ENCODE peak calls at places on chromosome 17, in six cellular contexts. One of them, this sample, is unnamed.

GRCh38 chr17:27635275-27635823 is 4.4 kb downstream of the LGALS9 start:
- DNase-seq in fibroblast of lung: no peak
- DNase-seq in neural progenitor cell: no peak
- DNase-seq in Peyer's patch: peak; percentile 60
- DNase-seq in fibroblast of pulmonary artery: no peak
- DNase-seq in H9: no peak
- DNase-seq in this sample: no peak

GRCh38 chr17:53058031-53058430 is 764.7 kb upstream of the KIF2B start:
- DNase-seq in fibroblast of lung: no peak
- DNase-seq in neural progenitor cell: no peak
- DNase-seq in Peyer's patch: no peak
- DNase-seq in fibroblast of pulmonary artery: no peak
- DNase-seq in H9: no peak
- DNase-seq in this sample: no peak

GRCh38 chr17:18227635-18228034 is 2.2 kb downstream of the LLGL1 start:
- DNase-seq in fibroblast of lung: no peak
- DNase-seq in neural progenitor cell: no peak
- DNase-seq in Peyer's patch: no peak
- DNase-seq in fibroblast of pulmonary artery: no peak
- DNase-seq in H9: no peak
- DNase-seq in this sample: no peak

GRCh38 chr17:17722081-17722905 is 41.0 kb downstream of the RAI1 start:
- DNase-seq in fibroblast of lung: no peak
- DNase-seq in neural progenitor cell: peak; percentile 71
- DNase-seq in Peyer's patch: no peak
- DNase-seq in fibroblast of pulmonary artery: no peak
- DNase-seq in H9: peak; percentile 67
- DNase-seq in this sample: peak; percentile 52

GRCh38 chr17:82754297-82755208 is 2.7 kb downstream of the TBCD start:
- DNase-seq in fibroblast of lung: no peak
- DNase-seq in neural progenitor cell: peak; percentile 67
- DNase-seq in Peyer's patch: no peak
- DNase-seq in fibroblast of pulmonary artery: no peak
- DNase-seq in H9: peak; percentile 90
- DNase-seq in this sample: peak; percentile 57

GRCh38 chr17:57487552-57487951 is 231.2 kb downstream of the MSI2 start:
- DNase-seq in fibroblast of lung: no peak
- DNase-seq in neural progenitor cell: no peak
- DNase-seq in Peyer's patch: no peak
- DNase-seq in fibroblast of pulmonary artery: no peak
- DNase-seq in H9: no peak
- DNase-seq in this sample: no peak

GRCh38 chr17:1144139-1144538 is 35.6 kb downstream of the ABR start:
- DNase-seq in fibroblast of lung: no peak
- DNase-seq in neural progenitor cell: no peak
- DNase-seq in Peyer's patch: no peak
- DNase-seq in fibroblast of pulmonary artery: no peak
- DNase-seq in H9: no peak
- DNase-seq in this sample: no peak

GRCh38 chr17:75010683-75011406 is 1.6 kb upstream of the MRPL58 start:
- DNase-seq in fibroblast of lung: no peak
- DNase-seq in neural progenitor cell: no peak
- DNase-seq in Peyer's patch: no peak
- DNase-seq in fibroblast of pulmonary artery: peak; percentile 42
- DNase-seq in H9: peak; percentile 75
- DNase-seq in this sample: peak; percentile 71

GRCh38 chr17:81142301-81143199 is 22.8 kb upstream of the PVALEF start:
- DNase-seq in fibroblast of lung: peak; percentile 69
- DNase-seq in neural progenitor cell: peak; percentile 88
- DNase-seq in Peyer's patch: peak; percentile 59
- DNase-seq in fibroblast of pulmonary artery: peak; percentile 79
- DNase-seq in H9: peak; percentile 89
- DNase-seq in this sample: peak; percentile 88

GRCh38 chr17:80071116-80071980 is 30.0 kb upstream of the GAA start:
- DNase-seq in fibroblast of lung: peak; percentile 56
- DNase-seq in neural progenitor cell: no peak
- DNase-seq in Peyer's patch: peak; percentile 21
- DNase-seq in fibroblast of pulmonary artery: peak; percentile 69
- DNase-seq in H9: no peak
- DNase-seq in this sample: no peak

GRCh38 chr17:9140550-9141422 is 119.5 kb downstream of the NTN1 start:
- DNase-seq in fibroblast of lung: no peak
- DNase-seq in neural progenitor cell: no peak
- DNase-seq in Peyer's patch: no peak
- DNase-seq in fibroblast of pulmonary artery: no peak
- DNase-seq in H9: no peak
- DNase-seq in this sample: no peak

GRCh38 chr17:20086416-20087074 is 77.4 kb downstream of the SPECC1 start:
- DNase-seq in fibroblast of lung: no peak
- DNase-seq in neural progenitor cell: no peak
- DNase-seq in Peyer's patch: no peak
- DNase-seq in fibroblast of pulmonary artery: no peak
- DNase-seq in H9: no peak
- DNase-seq in this sample: no peak

GRCh38 chr17:31295489-31295871 is 1.6 kb downstream of the OMG start:
- DNase-seq in fibroblast of lung: no peak
- DNase-seq in neural progenitor cell: no peak
- DNase-seq in Peyer's patch: no peak
- DNase-seq in fibroblast of pulmonary artery: no peak
- DNase-seq in H9: no peak
- DNase-seq in this sample: no peak

GRCh38 chr17:1511756-1512321 is 4.6 kb downstream of the INPP5K start:
- DNase-seq in fibroblast of lung: peak; percentile 56
- DNase-seq in neural progenitor cell: peak; percentile 55
- DNase-seq in Peyer's patch: no peak
- DNase-seq in fibroblast of pulmonary artery: peak; percentile 52
- DNase-seq in H9: no peak
- DNase-seq in this sample: no peak

GRCh38 chr17:55614061-55614460 is 102.8 kb upstream of the SMIM36 start:
- DNase-seq in fibroblast of lung: no peak
- DNase-seq in neural progenitor cell: no peak
- DNase-seq in Peyer's patch: no peak
- DNase-seq in fibroblast of pulmonary artery: no peak
- DNase-seq in H9: no peak
- DNase-seq in this sample: no peak

GRCh38 chr17:54859187-54859586 is 41.5 kb upstream of the TOM1L1 start:
- DNase-seq in fibroblast of lung: no peak
- DNase-seq in neural progenitor cell: no peak
- DNase-seq in Peyer's patch: no peak
- DNase-seq in fibroblast of pulmonary artery: no peak
- DNase-seq in H9: no peak
- DNase-seq in this sample: no peak

GRCh38 chr17:82949984-82950383 is 110.2 kb upstream of the ZNF750 start:
- DNase-seq in fibroblast of lung: no peak
- DNase-seq in neural progenitor cell: no peak
- DNase-seq in Peyer's patch: no peak
- DNase-seq in fibroblast of pulmonary artery: no peak
- DNase-seq in H9: no peak
- DNase-seq in this sample: no peak

GRCh38 chr17:21253646-21254441 is 634 bp upstream of the NATD1 start:
- DNase-seq in fibroblast of lung: no peak
- DNase-seq in neural progenitor cell: no peak
- DNase-seq in Peyer's patch: no peak
- DNase-seq in fibroblast of pulmonary artery: no peak
- DNase-seq in H9: no peak
- DNase-seq in this sample: no peak

GRCh38 chr17:7133424-7133823 is 18.8 kb upstream of the ASGR2 start:
- DNase-seq in fibroblast of lung: no peak
- DNase-seq in neural progenitor cell: peak; percentile 79
- DNase-seq in Peyer's patch: peak; percentile 39
- DNase-seq in fibroblast of pulmonary artery: no peak
- DNase-seq in H9: peak; percentile 89
- DNase-seq in this sample: peak; percentile 36

GRCh38 chr17:7137182-7137943 is 22.7 kb upstream of the ASGR2 start:
- DNase-seq in fibroblast of lung: no peak
- DNase-seq in neural progenitor cell: no peak
- DNase-seq in Peyer's patch: no peak
- DNase-seq in fibroblast of pulmonary artery: no peak
- DNase-seq in H9: no peak
- DNase-seq in this sample: no peak

GRCh38 chr17:7133916-7134315 is 19.3 kb upstream of the ASGR2 start:
- DNase-seq in fibroblast of lung: no peak
- DNase-seq in neural progenitor cell: peak; percentile 40
- DNase-seq in Peyer's patch: no peak
- DNase-seq in fibroblast of pulmonary artery: no peak
- DNase-seq in H9: peak; percentile 77
- DNase-seq in this sample: no peak

GRCh38 chr17:7138800-7139381 is 24.3 kb upstream of the ASGR2 start:
- DNase-seq in fibroblast of lung: no peak
- DNase-seq in neural progenitor cell: no peak
- DNase-seq in Peyer's patch: no peak
- DNase-seq in fibroblast of pulmonary artery: peak; percentile 11
- DNase-seq in H9: no peak
- DNase-seq in this sample: no peak

DNA sequence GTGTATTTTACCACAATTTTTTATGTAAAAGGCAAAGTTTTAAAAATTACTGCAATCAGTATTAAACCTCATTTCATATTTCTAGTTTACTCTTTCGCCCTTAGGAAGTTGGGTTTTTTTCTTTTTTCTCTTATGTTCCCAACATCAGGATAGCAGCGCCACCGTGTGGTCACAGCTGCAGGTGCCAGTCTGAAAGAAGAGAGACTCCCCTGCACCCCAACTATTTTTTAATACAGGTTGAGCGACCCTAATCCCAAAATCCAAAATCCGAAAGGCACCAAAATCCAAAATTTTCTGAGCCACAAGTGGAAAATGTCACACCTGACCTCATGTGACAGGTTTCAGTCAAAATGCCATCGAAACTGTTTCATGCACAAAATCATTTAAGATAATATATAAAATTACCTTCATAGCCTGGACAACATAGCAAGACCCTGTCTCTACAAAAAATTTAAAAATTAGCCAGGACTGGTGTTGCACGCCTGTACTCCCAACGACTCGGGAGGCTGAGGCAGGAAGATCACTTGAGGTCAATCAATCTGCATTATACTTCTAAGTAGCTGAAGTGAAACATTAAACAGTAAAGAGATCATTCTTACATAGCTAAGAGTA is 21.8 kb upstream of the ASGR2 start:
- DNase-seq in fibroblast of lung: peak; percentile 76
- DNase-seq in neural progenitor cell: peak; percentile 90
- DNase-seq in Peyer's patch: peak; percentile 90
- DNase-seq in fibroblast of pulmonary artery: peak; percentile 80
- DNase-seq in H9: no peak
- DNase-seq in this sample: peak; percentile 81
- TF ChIP-seq CTCF in fibroblast of lung: peak; percentile 86
- TF ChIP-seq CTCF in neural progenitor cell: peak; percentile 99
- TF ChIP-seq CTCF in Peyer's patch: peak; percentile 93
- TF ChIP-seq CTCF in fibroblast of pulmonary artery: peak; percentile 91
- TF ChIP-seq CTCF in H9: peak; percentile 97
- TF ChIP-seq CTCF in this sample: peak; percentile 88

GRCh38 chr17:76888661-76889060 is 20.5 kb downstream of the MGAT5B start:
- DNase-seq in fibroblast of lung: no peak
- DNase-seq in neural progenitor cell: peak; percentile 56
- DNase-seq in Peyer's patch: no peak
- DNase-seq in fibroblast of pulmonary artery: no peak
- DNase-seq in H9: peak; percentile 85
- DNase-seq in this sample: peak; percentile 58

GRCh38 chr17:76889323-76889722 is 21.1 kb downstream of the MGAT5B start:
- DNase-seq in fibroblast of lung: no peak
- DNase-seq in neural progenitor cell: no peak
- DNase-seq in Peyer's patch: no peak
- DNase-seq in fibroblast of pulmonary artery: no peak
- DNase-seq in H9: no peak
- DNase-seq in this sample: no peak

GRCh38 chr17:76884995-76885896 is 17.0 kb downstream of the MGAT5B start:
- DNase-seq in fibroblast of lung: no peak
- DNase-seq in neural progenitor cell: no peak
- DNase-seq in Peyer's patch: no peak
- DNase-seq in fibroblast of pulmonary artery: no peak
- DNase-seq in H9: peak; percentile 65
- DNase-seq in this sample: peak; percentile 41

GRCh38 chr17:76886395-76886794 is 18.2 kb downstream of the MGAT5B start:
- DNase-seq in fibroblast of lung: no peak
- DNase-seq in neural progenitor cell: no peak
- DNase-seq in Peyer's patch: no peak
- DNase-seq in fibroblast of pulmonary artery: no peak
- DNase-seq in H9: no peak
- DNase-seq in this sample: no peak

GRCh38 chr17:76887809-76888208 is 19.6 kb downstream of the MGAT5B start:
- DNase-seq in fibroblast of lung: no peak
- DNase-seq in neural progenitor cell: no peak
- DNase-seq in Peyer's patch: no peak
- DNase-seq in fibroblast of pulmonary artery: no peak
- DNase-seq in H9: peak; percentile 64
- DNase-seq in this sample: no peak
- TF ChIP-seq CTCF in fibroblast of lung: peak; percentile 14
- TF ChIP-seq CTCF in neural progenitor cell: peak; percentile 20
- TF ChIP-seq CTCF in Peyer's patch: no peak
- TF ChIP-seq CTCF in fibroblast of pulmonary artery: peak; percentile 9
- TF ChIP-seq CTCF in H9: peak; percentile 50
- TF ChIP-seq CTCF in this sample: no peak

DNA sequence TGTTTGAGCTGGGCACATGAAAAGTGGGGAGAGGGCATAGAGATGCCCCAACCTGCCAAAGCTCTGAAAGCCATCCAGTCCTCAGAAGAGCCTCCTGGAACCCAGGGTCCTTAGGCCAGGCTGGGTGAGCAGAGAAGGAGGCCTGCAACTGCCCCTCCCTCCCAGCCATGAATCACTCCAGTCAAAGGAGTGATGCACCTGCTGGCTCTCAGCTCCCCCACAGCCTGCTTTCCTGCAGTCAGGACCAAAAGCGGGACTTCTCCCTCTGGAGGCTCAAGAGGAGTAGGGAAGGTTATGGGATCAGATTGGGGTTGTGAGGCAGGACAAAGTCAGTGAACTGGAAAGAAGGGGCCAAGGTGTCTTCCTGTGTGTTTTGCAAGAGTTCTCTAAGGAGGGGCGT is 145.6 kb downstream of the TMEM132E start:
- DNase-seq in fibroblast of lung: no peak
- DNase-seq in neural progenitor cell: no peak
- DNase-seq in Peyer's patch: no peak
- DNase-seq in fibroblast of pulmonary artery: no peak
- DNase-seq in H9: peak; percentile 27
- DNase-seq in this sample: no peak
- TF ChIP-seq CTCF in fibroblast of lung: no peak
- TF ChIP-seq CTCF in neural progenitor cell: no peak
- TF ChIP-seq CTCF in Peyer's patch: no peak
- TF ChIP-seq CTCF in fibroblast of pulmonary artery: no peak
- TF ChIP-seq CTCF in H9: peak; percentile 18
- TF ChIP-seq CTCF in this sample: no peak

GRCh38 chr17:76149214-76149613 is 8.2 kb upstream of the FOXJ1 start:
- DNase-seq in fibroblast of lung: no peak
- DNase-seq in neural progenitor cell: no peak
- DNase-seq in Peyer's patch: no peak
- DNase-seq in fibroblast of pulmonary artery: no peak
- DNase-seq in H9: no peak
- DNase-seq in this sample: no peak

GRCh38 chr17:76148015-76148326 is 6.9 kb upstream of the FOXJ1 start:
- DNase-seq in fibroblast of lung: no peak
- DNase-seq in neural progenitor cell: no peak
- DNase-seq in Peyer's patch: no peak
- DNase-seq in fibroblast of pulmonary artery: no peak
- DNase-seq in H9: no peak
- DNase-seq in this sample: no peak

GRCh38 chr17:76145231-76146052 is 4.4 kb upstream of the FOXJ1 start:
- DNase-seq in fibroblast of lung: no peak
- DNase-seq in neural progenitor cell: no peak
- DNase-seq in Peyer's patch: peak; percentile 78
- DNase-seq in fibroblast of pulmonary artery: no peak
- DNase-seq in H9: peak; percentile 69
- DNase-seq in this sample: no peak

GRCh38 chr17:76146053-76146875 is 5.2 kb upstream of the FOXJ1 start:
- DNase-seq in fibroblast of lung: no peak
- DNase-seq in neural progenitor cell: no peak
- DNase-seq in Peyer's patch: no peak
- DNase-seq in fibroblast of pulmonary artery: no peak
- DNase-seq in H9: no peak
- DNase-seq in this sample: no peak

GRCh38 chr17:76147211-76148014 is 6.4 kb upstream of the FOXJ1 start:
- DNase-seq in fibroblast of lung: peak; percentile 48
- DNase-seq in neural progenitor cell: no peak
- DNase-seq in Peyer's patch: no peak
- DNase-seq in fibroblast of pulmonary artery: peak; percentile 53
- DNase-seq in H9: peak; percentile 39
- DNase-seq in this sample: no peak
- TF ChIP-seq CTCF in fibroblast of lung: peak; percentile 64
- TF ChIP-seq CTCF in neural progenitor cell: peak; percentile 64
- TF ChIP-seq CTCF in Peyer's patch: peak; percentile 33
- TF ChIP-seq CTCF in fibroblast of pulmonary artery: peak; percentile 63
- TF ChIP-seq CTCF in H9: peak; percentile 66
- TF ChIP-seq CTCF in this sample: peak; percentile 75

This sample was measured in glutamatergic neuron.